ENCODE peak calls at places on chromosomes 11 and 22, in five cellular contexts. J, K, Z, S and T are unnamed samples.

GRCh38 chr22:33519140-33519973 is 400.9 kb downstream of the LARGE1 start:
- DNase-seq in J (peak), K (peak), Z (peak), S (peak), T (peak)

GRCh38 chr11:6735306-6735705 is 36.5 kb downstream of the OR2AG2 start:
- DNase-seq in J (no peak), K (no peak), Z (no peak), S (no peak), T (no peak)

GRCh38 chr22:46547179-46547882 is 9.9 kb upstream of the CELSR1 start:
- DNase-seq in J (no peak), K (no peak), Z (no peak), S (peak), T (peak)

GRCh38 chr22:19998232-19998951 is 18.2 kb downstream of the ARVCF start:
- DNase-seq in J (no peak), K (peak), Z (no peak), S (no peak), T (no peak)

GRCh38 chr11:134893810-134894685 is 482.0 kb upstream of the B3GAT1 start:
- DNase-seq in J (no peak), K (no peak), Z (no peak), S (no peak), T (no peak)

GRCh38 chr11:118606157-118606843 is 1.1 kb upstream of the PHLDB1 start:
- DNase-seq in J (no peak), K (peak), Z (no peak), S (peak), T (no peak)

GRCh38 chr11:74307409-74307808 is 4.0 kb downstream of the P4HA3 start:
- DNase-seq in J (no peak), K (no peak), Z (no peak), S (peak), T (peak)

GRCh38 chr11:65620666-65621065 is 5.1 kb downstream of the PCNX3 start:
- DNase-seq in J (no peak), K (no peak), Z (no peak), S (no peak), T (no peak)

GRCh38 chr11:33778682-33779081 is 4.4 kb upstream of the FBXO3 start:
- DNase-seq in J (no peak), K (peak), Z (no peak), S (peak), T (peak)

GRCh38 chr11:126284829-126285228 is 1.9 kb downstream of the TIRAP start:
- DNase-seq in J (no peak), K (no peak), Z (no peak), S (peak), T (peak)

GRCh38 chr22:17830041-17830961 is 56.0 kb upstream of the BID start:
- DNase-seq in J (peak), K (peak), Z (peak), S (peak), T (peak)

GRCh38 chr22:23085785-23086184 is 15.5 kb downstream of the GNAZ start:
- DNase-seq in J (no peak), K (peak), Z (no peak), S (no peak), T (no peak)

GRCh38 chr22:23086263-23086662 is 15.9 kb downstream of the GNAZ start:
- DNase-seq in J (no peak), K (no peak), Z (no peak), S (no peak), T (no peak)

GRCh38 chr22:23083315-23084021 is 13.1 kb downstream of the GNAZ start:
- DNase-seq in J (no peak), K (no peak), Z (no peak), S (no peak), T (no peak)

GRCh38 chr22:23085351-23085671 is 15.0 kb downstream of the GNAZ start:
- DNase-seq in J (no peak), K (no peak), Z (no peak), S (no peak), T (no peak)

DNA sequence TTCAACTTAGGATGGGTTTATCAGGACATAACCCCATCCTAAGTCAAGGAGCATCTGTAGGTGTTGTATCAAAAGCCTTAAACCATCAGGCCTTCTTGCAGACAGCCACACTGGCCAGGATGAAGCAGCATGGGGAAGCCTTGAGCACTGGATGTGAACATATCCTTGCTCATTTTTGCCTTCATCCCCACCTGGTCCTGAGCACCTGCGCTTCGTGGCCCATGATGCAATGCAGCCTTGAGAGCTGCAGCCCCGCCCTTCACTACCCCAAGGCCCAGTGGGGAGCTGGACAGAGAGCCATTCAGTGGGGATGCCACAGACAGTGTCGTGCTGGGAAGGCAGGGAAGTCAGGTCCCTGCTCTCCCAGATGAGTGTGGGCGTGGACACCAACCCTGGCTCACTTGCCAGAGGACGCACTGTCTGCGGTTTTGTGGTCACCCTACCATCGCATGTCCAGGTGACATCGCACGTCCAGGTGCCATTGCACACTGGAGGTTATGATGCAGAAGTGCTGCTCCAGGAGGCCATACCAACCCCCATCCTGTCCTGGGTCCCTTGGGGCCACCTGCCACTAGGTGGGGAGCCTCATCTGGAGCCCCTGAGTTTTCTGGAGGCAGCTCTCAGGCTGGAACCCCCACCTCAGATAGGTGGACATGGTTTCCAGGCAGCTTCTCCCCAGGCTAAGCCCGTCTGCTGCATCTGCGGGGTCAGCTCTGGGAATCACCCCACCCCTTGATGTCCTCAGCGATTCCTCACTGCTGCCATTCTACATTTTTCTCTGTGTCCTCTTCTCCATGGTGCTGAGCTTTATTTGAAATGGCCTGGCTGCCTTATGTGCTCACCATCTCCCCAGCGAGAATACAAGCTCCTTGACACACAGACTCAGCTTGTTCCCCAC is 14.4 kb downstream of the GNAZ start:
- DNase-seq in J (no peak), K (no peak), Z (no peak), S (no peak), T (no peak)
- H3K23ac ChIP-seq in J (no peak), K (no peak), Z (peak), S (peak), T (no peak)

DNA sequence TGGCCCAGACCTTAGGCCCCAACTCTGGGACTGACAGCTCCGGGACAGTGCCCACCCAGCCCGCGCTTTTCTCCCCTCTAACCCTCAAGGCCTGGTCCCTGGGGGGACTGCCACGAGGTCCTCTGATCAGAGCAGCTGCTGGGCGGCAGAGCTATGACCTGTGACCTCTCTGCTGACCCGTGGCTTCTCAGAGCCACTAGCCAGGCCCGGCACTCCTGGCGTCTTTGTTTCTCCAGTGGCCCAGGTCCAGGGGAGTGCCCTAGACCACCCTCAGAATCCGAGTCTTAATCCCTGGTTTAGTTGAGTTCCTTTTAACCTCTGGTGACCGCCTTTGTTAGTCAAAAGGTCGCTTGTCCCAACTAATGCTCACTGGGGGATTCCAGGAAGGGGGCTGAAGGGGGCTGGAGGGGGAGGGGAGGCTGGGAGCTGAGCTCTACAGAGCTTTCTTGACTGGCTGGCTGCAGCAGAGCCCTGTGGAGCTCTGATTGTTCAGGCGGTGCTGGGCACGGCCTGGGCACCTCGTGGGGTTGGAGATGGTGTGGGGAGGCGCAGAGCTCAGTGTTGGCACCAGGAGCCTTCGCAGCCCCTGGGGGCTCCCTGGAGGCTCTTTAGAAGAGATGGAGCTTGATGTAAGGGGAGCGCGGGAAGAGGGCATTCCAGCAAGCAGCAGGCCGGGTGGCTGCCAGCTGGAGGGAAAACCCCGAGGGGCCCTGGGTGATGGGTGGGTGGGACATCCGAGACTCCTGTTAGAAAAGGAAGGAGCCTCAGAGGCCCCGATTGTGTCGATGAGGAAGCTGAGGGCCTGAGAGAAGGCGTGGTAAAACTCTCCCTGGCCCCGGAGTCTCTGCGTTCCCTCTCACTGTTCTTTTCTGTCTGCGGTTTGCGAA is 1.4 kb downstream of the FBLN1 start:
- DNase-seq in J (peak), K (peak), Z (peak), S (peak), T (peak)
- H3K23ac ChIP-seq in J (no peak), K (peak), Z (peak), S (peak), T (peak)

GRCh38 chr22:36921309-36922096 is 8.1 kb downstream of the CSF2RB start:
- DNase-seq in J (no peak), K (no peak), Z (no peak), S (no peak), T (no peak)
- H3K23ac ChIP-seq in J (no peak), K (no peak), Z (peak), S (no peak), T (no peak)

GRCh38 chr11:749731-750130 is 2.5 kb downstream of the TALDO1 start:
- DNase-seq in J (no peak), K (no peak), Z (no peak), S (no peak), T (no peak)

GRCh38 chr11:746289-747175 is 732 bp upstream of the TALDO1 start:
- DNase-seq in J (peak), K (peak), Z (peak), S (peak), T (peak)

GRCh38 chr11:742571-743201 is 4.6 kb upstream of the TALDO1 start:
- DNase-seq in J (no peak), K (no peak), Z (no peak), S (no peak), T (no peak)

GRCh38 chr11:747176-748006 is at the start of gene TALDO1:
- DNase-seq in J (peak), K (peak), Z (peak), S (peak), T (peak)

DNA sequence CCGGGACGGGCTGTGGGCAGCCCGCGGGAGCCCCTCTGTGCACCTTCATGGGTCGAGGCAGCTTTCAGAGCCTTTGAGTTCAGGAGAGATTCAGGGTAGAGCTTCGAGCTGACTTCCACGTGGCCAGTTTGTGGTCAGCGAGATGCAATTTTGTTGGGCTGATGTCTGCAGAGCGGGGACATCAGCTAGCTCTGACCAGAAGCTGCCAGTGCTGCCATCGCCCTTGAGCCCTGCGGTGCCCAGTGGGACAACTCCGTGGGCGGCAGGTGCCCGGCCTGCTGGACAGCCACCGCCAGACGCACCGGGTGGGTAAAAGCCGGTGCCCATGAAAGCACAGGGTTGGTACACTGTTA is 719 bp downstream of the TALDO1 start:
- DNase-seq in J (no peak), K (no peak), Z (no peak), S (peak), T (no peak)
- H3K23ac ChIP-seq in J (no peak), K (peak), Z (peak), S (peak), T (peak)

GRCh38 chr11:45021001-45021400 is 70.3 kb upstream of the TP53I11 start:
- DNase-seq in J (no peak), K (no peak), Z (no peak), S (no peak), T (no peak)
- H3K23ac ChIP-seq in J (no peak), K (no peak), Z (no peak), S (no peak), T (no peak)